ENCODE peak calls at places on chromosome 21, in five cellular contexts. X is astrocyte, B is K562, Q is DND-41, K is GM23248. I is an unnamed sample.

GRCh38 chr21:39456665-39457064 is 4.9 kb downstream of the SH3BGR start:
- DNase-seq in X (no peak), B (no peak), Q (no peak), K (peak; percentile 8), I (no peak)

GRCh38 chr21:33622253-33622652 is 19.3 kb downstream of the CRYZL1 start:
- DNase-seq in X (no peak), B (no peak), Q (no peak), K (no peak), I (no peak)

GRCh38 chr21:38350681-38351080 is 93.9 kb downstream of the KCNJ15 start:
- DNase-seq in X (no peak), B (no peak), Q (no peak), K (no peak), I (no peak)

GRCh38 chr21:33618407-33618806 is 23.1 kb downstream of the CRYZL1 start:
- DNase-seq in X (no peak), B (no peak), Q (no peak), K (no peak), I (no peak)

GRCh38 chr21:38170705-38171682 is 85.8 kb upstream of the KCNJ15 start:
- DNase-seq in X (peak; percentile 34), B (no peak), Q (no peak), K (peak; percentile 39), I (no peak)

GRCh38 chr21:32597205-32597604 is 11.9 kb upstream of the TCP10L start:
- DNase-seq in X (peak; percentile 94), B (no peak), Q (no peak), K (peak; percentile 97), I (no peak)

GRCh38 chr21:25934771-25935224 is 200.0 kb downstream of the GABPA start:
- DNase-seq in X (peak; percentile 98), B (no peak), Q (no peak), K (peak; percentile 97), I (no peak)

GRCh38 chr21:38293765-38294164 is 37.0 kb downstream of the KCNJ15 start:
- DNase-seq in X (no peak), B (no peak), Q (no peak), K (no peak), I (no peak)

GRCh38 chr21:39445339-39446269 is at the start of gene LCA5L:
- DNase-seq in X (peak; percentile 68), B (peak; percentile 100), Q (peak; percentile 90), K (peak; percentile 94), I (peak; percentile 93)

GRCh38 chr21:37006521-37007291 is at the start of gene RIPPLY3:
- DNase-seq in X (peak; percentile 19), B (no peak), Q (no peak), K (peak; percentile 44), I (no peak)

GRCh38 chr21:25573409-25574206 is 33.7 kb downstream of the MRPL39 start:
- DNase-seq in X (peak; percentile 97), B (peak; percentile 22), Q (peak; percentile 76), K (peak; percentile 98), I (peak; percentile 80)

GRCh38 chr21:34807881-34808568 is 139.2 kb downstream of the CLIC6 start:
- DNase-seq in X (peak; percentile 92), B (no peak), Q (no peak), K (peak; percentile 97), I (peak; percentile 15)

GRCh38 chr21:32889596-32889995 is 118.0 kb upstream of the PAXBP1 start:
- DNase-seq in X (peak; percentile 44), B (no peak), Q (no peak), K (peak; percentile 46), I (no peak)

GRCh38 chr21:28344985-28345384 is 647.7 kb downstream of the LTN1 start:
- DNase-seq in X (no peak), B (no peak), Q (no peak), K (no peak), I (no peak)

GRCh38 chr21:45913886-45914285 is 67.7 kb upstream of the COL6A1 start:
- DNase-seq in X (no peak), B (no peak), Q (no peak), K (no peak), I (no peak)

GRCh38 chr21:15422761-15423160 is 307.0 kb upstream of the USP25 start:
- DNase-seq in X (peak; percentile 98), B (no peak), Q (no peak), K (peak; percentile 52), I (no peak)

GRCh38 chr21:45353200-45353599 is 51.8 kb upstream of the COL18A1 start:
- DNase-seq in X (no peak), B (no peak), Q (no peak), K (peak; percentile 8), I (no peak)

GRCh38 chr21:41523175-41523574 is 15.2 kb upstream of the TMPRSS2 start:
- DNase-seq in X (no peak), B (no peak), Q (no peak), K (no peak), I (no peak)

GRCh38 chr21:41521489-41522027 is 13.6 kb upstream of the TMPRSS2 start:
- DNase-seq in X (no peak), B (no peak), Q (no peak), K (no peak), I (no peak)

GRCh38 chr21:41519806-41520559 is 12.0 kb upstream of the TMPRSS2 start:
- DNase-seq in X (no peak), B (no peak), Q (no peak), K (no peak), I (no peak)

GRCh38 chr21:41518757-41519156 is 10.8 kb upstream of the TMPRSS2 start:
- DNase-seq in X (no peak), B (no peak), Q (no peak), K (no peak), I (no peak)

DNA sequence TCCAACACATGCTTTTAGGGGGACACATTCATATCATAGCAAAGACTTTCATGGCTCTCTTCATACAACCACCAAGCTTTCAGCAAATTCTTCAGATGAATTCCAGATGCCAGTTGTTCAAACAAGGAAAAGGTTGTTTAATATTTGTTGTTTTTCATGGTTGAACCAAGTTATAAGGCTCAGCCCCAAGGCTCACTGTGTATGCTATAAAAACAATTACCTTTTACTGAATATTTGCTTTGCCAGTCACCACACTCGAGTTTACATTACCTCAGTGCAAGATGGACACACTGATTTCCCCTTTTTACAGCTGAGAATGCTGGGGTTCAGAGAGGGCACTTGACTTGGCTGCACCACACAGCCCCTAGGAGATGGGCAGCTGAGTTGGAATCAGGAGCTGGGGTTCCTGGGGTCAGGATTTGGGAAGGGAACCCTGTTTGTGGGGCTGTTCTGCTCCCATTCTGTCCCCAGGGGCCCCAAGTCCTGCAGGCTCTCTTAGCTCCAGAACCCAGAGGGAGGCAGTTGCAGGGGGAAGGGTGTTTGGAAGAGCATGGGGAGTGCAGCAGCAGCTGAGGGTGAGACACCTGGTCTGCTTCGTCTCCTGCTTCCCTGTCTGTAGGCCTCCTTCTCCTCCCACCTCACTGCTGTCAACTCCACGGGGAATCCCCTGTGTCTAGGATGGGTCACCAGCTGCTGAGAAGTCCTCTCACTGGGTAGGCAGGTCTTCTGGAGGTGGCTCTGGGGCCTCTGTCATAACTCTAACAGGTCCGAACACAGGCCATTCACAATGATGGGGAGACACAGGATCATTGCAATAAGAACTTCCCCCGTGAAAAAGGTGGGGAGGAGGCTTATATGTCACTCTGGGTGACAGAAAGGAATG is 12.8 kb upstream of the TMPRSS2 start:
- DNase-seq in X (no peak), B (no peak), Q (no peak), K (no peak), I (no peak)
- H3K27ac ChIP-seq in X (no peak overlapping the region), B (no peak overlapping the region), Q (no peak overlapping the region), K (no peak overlapping the region), I (no peak overlapping the region)

DNA sequence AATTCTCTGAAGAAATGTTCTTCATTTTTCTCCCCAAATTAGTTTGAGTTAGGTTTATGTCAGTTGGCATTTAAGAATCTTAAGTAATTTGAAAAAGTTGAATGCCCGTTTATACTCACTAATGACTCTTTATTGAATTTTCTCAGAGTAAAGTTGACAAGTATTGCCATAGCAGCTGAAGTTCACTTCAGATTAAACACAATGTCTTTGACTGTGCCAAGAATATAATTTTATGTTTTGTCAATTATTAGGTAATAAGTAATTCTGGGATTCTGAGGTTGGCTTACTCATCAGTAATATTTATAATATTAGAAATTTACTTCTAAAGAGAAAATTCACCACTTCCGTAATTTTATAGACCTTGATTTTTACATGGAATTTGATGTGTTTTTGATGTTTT is 369.3 kb upstream of the TMPRSS15 start:
- DNase-seq in X (no peak), B (no peak), Q (no peak), K (no peak), I (no peak)
- H3K9me3 ChIP-seq in X (peaks cover 2% of the 10 kb centered on the region), B (no peaks in the 10 kb centered on the region), Q (peaks cover 4% of the 10 kb centered on the region), K (no peaks in the 10 kb centered on the region), I (no peaks in the 10 kb centered on the region)

DNA sequence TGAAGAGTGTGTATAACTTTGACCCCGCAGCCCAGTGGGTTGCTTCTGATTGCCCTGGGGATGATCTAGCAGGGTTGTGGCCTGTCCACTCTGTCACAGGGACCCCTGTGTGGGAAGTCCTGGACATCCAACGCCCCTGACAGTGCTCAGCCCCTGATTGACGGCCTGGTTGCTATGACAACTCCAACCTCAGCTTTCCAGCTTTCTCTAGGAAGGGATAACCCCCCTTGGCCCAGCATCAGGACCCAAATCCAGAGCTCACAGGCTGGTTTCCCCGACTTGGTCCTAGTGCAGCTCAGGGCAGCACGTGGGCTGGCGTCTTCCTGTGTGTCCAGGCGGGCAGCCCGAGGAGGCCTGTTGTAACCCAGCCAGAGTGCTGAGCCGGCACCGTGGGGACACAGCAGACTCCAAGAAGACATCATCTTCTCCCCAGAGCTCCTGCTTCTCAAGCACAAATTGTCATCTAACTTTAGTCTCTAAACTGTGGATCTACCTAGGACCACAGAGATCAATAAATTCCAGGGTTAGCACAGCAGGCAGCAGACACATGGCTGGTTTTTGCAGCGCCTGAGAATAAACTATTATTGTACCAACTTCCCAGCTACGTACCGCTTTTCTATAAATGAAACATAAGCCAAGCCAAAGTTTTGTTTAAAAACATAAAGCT is 18.9 kb upstream of the PDXK start:
- DNase-seq in X (no peak), B (no peak), Q (no peak), K (no peak), I (no peak)
- H4K20me1 ChIP-seq in X (no peaks in the 10 kb centered on the region), B (no peaks in the 10 kb centered on the region), Q (no peaks in the 10 kb centered on the region), K (no peaks in the 10 kb centered on the region), I (no peaks in the 10 kb centered on the region)

GRCh38 chr21:43808367-43808766 is 19.0 kb downstream of the RRP1 start:
- DNase-seq in X (no peak), B (no peak), Q (no peak), K (no peak), I (peak; percentile 19)

GRCh38 chr21:43803558-43804300 is 14.4 kb downstream of the RRP1 start:
- DNase-seq in X (no peak), B (no peak), Q (no peak), K (no peak), I (no peak)

GRCh38 chr21:43806017-43806710 is 16.8 kb downstream of the RRP1 start:
- DNase-seq in X (no peak), B (no peak), Q (no peak), K (no peak), I (peak; percentile 22)

GRCh38 chr21:43802713-43803313 is 13.4 kb downstream of the RRP1 start:
- DNase-seq in X (no peak), B (no peak), Q (no peak), K (no peak), I (no peak)

DNA sequence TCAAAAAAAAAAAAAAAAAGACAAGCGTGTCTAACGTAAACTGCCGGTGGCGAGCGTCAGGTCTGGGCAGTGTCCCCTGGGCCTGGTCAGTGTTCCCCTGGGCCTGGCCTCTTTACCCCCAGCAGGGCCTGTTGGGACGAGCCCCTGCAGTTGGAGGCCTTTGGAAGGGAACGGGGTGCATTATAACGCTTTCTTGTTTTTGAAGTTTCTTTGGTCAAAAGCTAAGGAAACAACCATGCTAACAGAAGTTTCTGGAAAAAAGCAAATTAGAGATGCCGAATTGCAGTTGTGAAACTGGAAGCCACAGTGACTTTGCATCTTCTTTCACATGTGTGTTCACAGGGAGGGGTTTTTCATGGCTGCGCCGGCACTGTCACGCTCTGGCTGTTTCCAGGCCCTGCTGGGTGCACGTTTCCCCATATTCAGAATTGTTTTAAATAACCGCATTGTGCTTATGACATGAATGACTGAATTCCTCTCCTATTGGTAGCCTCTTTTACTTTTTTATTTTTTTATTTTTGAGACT is 16.0 kb downstream of the RRP1 start:
- DNase-seq in X (no peak), B (no peak), Q (no peak), K (no peak), I (peak; percentile 96)
- H3K27ac ChIP-seq in X (no peak overlapping the region), B (peak overlapping the region; percentile 27), Q (no peak overlapping the region), K (no peak overlapping the region), I (peak overlapping the region; percentile 96)

I was measured in OCI-LY7.